ENCODE peak calls at places on chromosomes 7 and 10, in seven cellular contexts. B is neural progenitor cell, V is right lobe of liver, W is neural crest cell, Q is H9, E is tibial artery, J is Calu3. Y is an unnamed sample.

GRCh38 chr10:13139671-13140070 is 21.7 kb upstream of the MCM10 start:
- DNase-seq in J (no peak), W (no peak), E (no peak), Q (no peak), V (no peak), B (no peak), Y (no peak)

GRCh38 chr7:24668922-24669635 is 88.2 kb downstream of the GSDME start:
- DNase-seq in V (peak; percentile 48), B (no peak), Q (no peak), J (no peak), E (no peak), W (no peak), Y (no peak)

GRCh38 chr7:22576941-22577927 is 77.2 kb upstream of the STEAP1B start:
- DNase-seq in V (no peak), J (peak; percentile 71), Q (no peak), E (peak; percentile 72), B (no peak), W (no peak), Y (no peak)

GRCh38 chr7:76427635-76428034 is 2.9 kb downstream of the ZP3 start:
- DNase-seq in V (no peak), E (peak; percentile 11), W (no peak), Q (no peak), J (no peak), B (no peak), Y (no peak)

GRCh38 chr7:148264933-148265557 is 325.5 kb upstream of the C7orf33 start:
- DNase-seq in W (no peak), J (peak; percentile 17), B (peak; percentile 76), Q (peak; percentile 39), E (no peak), V (no peak), Y (no peak)

GRCh38 chr10:132959296-132959961 is 17.1 kb upstream of the CFAP46 start:
- DNase-seq in W (no peak), Q (peak; percentile 23), V (peak; percentile 10), E (peak; percentile 60), B (no peak), J (no peak), Y (no peak)

GRCh38 chr10:11082551-11082950 is 64.9 kb downstream of the CELF2 start:
- DNase-seq in J (no peak), W (no peak), Q (no peak), B (no peak), V (no peak), E (no peak), Y (no peak)

GRCh38 chr7:21767300-21767900 is 178.3 kb downstream of the CDCA7L start:
- DNase-seq in E (no peak), B (peak; percentile 88), V (peak; percentile 33), W (peak; percentile 27), J (peak; percentile 80), Q (peak; percentile 84), Y (peak; percentile 49)

GRCh38 chr7:98357751-98358161 is 43.1 kb downstream of the BAIAP2L1 start:
- DNase-seq in E (no peak), J (peak; percentile 7), B (no peak), V (peak; percentile 65), W (no peak), Q (no peak), Y (no peak)

GRCh38 chr10:129192344-129193128 is 274.5 kb upstream of the MGMT start:
- DNase-seq in B (no peak), W (no peak), E (peak; percentile 88), Q (no peak), V (no peak), J (no peak), Y (no peak)

GRCh38 chr10:95176101-95176500 is 17.9 kb upstream of the ACSM6 start:
- DNase-seq in E (no peak), B (no peak), J (no peak), W (no peak), Q (no peak), V (no peak), Y (no peak)
- TF ChIP-seq CTCF in E (no peak), B (peak; percentile 38), J (no peak), W (no peak), Q (peak; percentile 50), V (peak; percentile 47), Y (no peak)

DNA sequence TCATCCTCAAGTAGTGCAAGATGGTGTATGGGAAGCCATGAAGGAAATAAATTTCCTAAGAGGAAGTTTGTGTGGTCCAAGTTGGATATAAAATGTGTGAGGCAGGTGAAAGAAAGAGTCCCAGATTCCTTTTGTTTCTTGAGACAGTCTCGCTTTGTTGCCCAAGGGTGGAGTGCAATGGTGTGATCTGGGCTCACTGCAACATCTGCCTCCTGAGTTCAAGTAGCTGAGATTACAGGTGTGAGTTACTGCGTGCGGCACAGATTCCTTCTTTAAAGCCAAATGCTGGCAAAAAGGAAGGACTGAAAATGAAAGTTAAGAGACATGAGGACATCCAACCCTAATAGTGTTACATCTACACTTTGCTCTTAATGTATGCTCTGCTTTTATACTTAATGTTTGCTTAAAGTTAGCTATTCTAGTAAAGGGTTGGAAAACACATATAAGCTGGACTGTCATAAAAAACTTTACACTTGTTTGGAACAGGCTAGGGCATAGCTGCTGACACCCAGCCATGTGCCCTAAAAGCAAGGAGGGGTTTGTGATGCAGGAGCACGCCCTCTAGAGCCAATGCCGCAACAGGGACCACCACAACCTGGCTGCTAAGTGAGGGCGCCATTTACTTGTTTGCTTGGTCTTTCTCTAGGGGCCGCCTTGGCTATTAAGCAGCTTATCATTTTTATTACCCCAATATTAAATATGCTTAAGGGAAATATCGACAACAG is 34.5 kb downstream of the CLEC2L start:
- DNase-seq in J (no peak), B (peak; percentile 26), E (no peak), Q (peak; percentile 66), V (no peak), W (no peak), Y (no peak)
- TF ChIP-seq CTCF in J (no peak), B (peak; percentile 42), E (no peak), Q (peak; percentile 52), V (no peak), W (no peak), Y (no peak)

GRCh38 chr7:33762903-33763295 is 142.4 kb upstream of the BMPER start:
- DNase-seq in V (no peak), Q (no peak), J (no peak), W (no peak), B (no peak), E (no peak), Y (no peak)
- TF ChIP-seq CTCF in V (no peak), Q (no peak), J (no peak), W (no peak), B (no peak), E (no peak), Y (no peak)

GRCh38 chr10:113616244-113617074 is 47.4 kb downstream of the NRAP start:
- DNase-seq in E (no peak), J (no peak), Q (no peak), B (peak; percentile 64), W (peak; percentile 36), V (no peak), Y (peak; percentile 11)
- TF ChIP-seq CTCF in E (no peak), J (no peak), Q (peak; percentile 74), B (peak; percentile 78), W (peak; percentile 60), V (peak; percentile 44), Y (peak; percentile 36)

DNA sequence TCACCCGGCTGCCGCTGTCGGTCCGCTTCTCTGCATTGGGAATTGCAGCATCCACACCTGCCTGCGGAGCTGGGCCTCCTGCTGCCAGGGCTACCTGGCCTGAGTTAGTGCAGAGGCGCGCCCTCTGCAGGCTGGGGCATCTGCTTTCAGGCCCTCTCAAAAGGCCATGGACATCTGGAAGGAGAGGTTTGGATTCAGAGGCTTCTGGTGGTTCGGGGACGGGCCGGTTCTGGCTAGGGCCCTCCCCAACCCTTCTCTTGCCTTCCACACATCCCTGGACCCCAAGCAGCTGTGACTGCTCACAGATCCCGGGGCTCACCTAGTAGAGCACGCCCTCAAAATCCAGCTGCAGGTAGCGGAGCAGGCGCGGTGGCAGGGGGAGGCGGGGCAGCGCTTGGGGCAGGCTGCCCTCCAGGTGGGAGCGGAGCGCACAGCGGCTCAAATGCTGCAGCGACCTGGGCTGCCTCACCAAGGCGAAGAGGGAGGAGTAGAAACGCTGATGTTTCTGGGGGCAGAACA is 8.4 kb upstream of the GBX1 start:
- DNase-seq in V (no peak), W (no peak), E (peak; percentile 51), Q (peak; percentile 55), B (no peak), J (no peak), Y (no peak)
- TF ChIP-seq CTCF in V (no peak), W (no peak), E (no peak), Q (peak; percentile 59), B (peak; percentile 14), J (no peak), Y (no peak)

GRCh38 chr7:3649250-3649649 is 348.2 kb downstream of the SDK1 start:
- DNase-seq in E (no peak), J (peak; percentile 28), W (no peak), V (no peak), Q (no peak), B (no peak), Y (no peak)
- TF ChIP-seq CTCF in E (no peak), J (no peak), W (no peak), V (peak; percentile 7), Q (peak; percentile 26), B (peak; percentile 14), Y (no peak)

GRCh38 chr10:110681023-110681681 is 37.0 kb downstream of the RBM20 start:
- DNase-seq in Q (peak; percentile 79), B (peak; percentile 82), W (peak; percentile 53), V (no peak), J (peak; percentile 50), E (no peak), Y (peak; percentile 66)
- TF ChIP-seq CTCF in Q (peak; percentile 84), B (peak; percentile 77), W (peak; percentile 71), V (peak; percentile 22), J (peak; percentile 63), E (peak; percentile 45), Y (peak; percentile 56)

GRCh38 chr10:30510184-30510931 is 76.4 kb downstream of the MAP3K8 start:
- DNase-seq in W (no peak), V (peak; percentile 35), Q (no peak), B (no peak), E (peak; percentile 73), J (peak; percentile 36), Y (no peak)
- TF ChIP-seq CTCF in W (no peak), V (no peak), Q (no peak), B (no peak), E (peak; percentile 37), J (no peak), Y (no peak)

DNA sequence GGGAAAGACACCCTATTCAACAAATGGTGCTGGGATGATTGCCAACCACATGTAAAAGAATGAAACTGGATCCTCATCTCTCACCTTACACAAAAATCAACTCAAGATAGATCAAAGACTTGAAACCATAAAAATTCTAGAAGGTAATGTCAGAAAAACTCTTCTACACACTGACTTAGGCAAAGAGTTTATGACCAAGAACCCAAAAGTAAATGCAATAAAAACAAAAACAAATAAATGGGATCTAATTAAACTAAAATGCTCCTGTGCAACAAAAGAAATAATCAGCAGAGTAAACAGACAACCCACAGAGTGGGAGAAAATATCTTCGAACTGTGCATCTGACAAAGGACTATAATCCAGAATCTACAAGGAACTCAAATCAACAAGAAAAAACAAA is 504.2 kb upstream of the MBL2 start:
- DNase-seq in E (no peak), J (no peak), W (no peak), Q (no peak), B (no peak), V (no peak), Y (no peak)
- TF ChIP-seq CTCF in E (no peak), J (no peak), W (no peak), Q (no peak), B (no peak), V (no peak), Y (no peak)